ENCODE peak calls at places on chromosomes 11 and 22, in seven cellular contexts. N, C, L, F, Z, J and Y are unnamed samples.

GRCh38 chr11:3073029-3073435 is 15.8 kb upstream of the CARS1 start:
- DNase-seq in F (no peak), Z (no peak), N (no peak), L (no peak), C (no peak), J (no peak), Y (no peak)

GRCh38 chr11:69113646-69114340 is 41.9 kb upstream of the SMIM38 start:
- DNase-seq in N (no peak), J (no peak), F (no peak), Z (no peak), L (no peak), C (no peak), Y (no peak)

GRCh38 chr11:44110231-44110679 is 14.8 kb downstream of the EXT2 start:
- DNase-seq in C (peak), J (peak), N (peak), Z (no peak), L (no peak), F (peak), Y (peak)

GRCh38 chr11:44944181-44944852 is 6.4 kb downstream of the TP53I11 start:
- DNase-seq in F (no peak), N (no peak), J (no peak), Z (no peak), L (no peak), C (no peak), Y (no peak)

GRCh38 chr22:44175676-44176075 is 5.0 kb upstream of the PARVG start:
- DNase-seq in C (no peak), Z (no peak), N (no peak), J (no peak), L (no peak), F (no peak), Y (no peak)

GRCh38 chr11:19511413-19512183 is 201.0 kb upstream of the NAV2 start:
- DNase-seq in L (no peak), F (no peak), N (no peak), Z (no peak), C (no peak), J (no peak), Y (no peak)

GRCh38 chr22:46652081-46652929 is 32.1 kb downstream of the GRAMD4 start:
- DNase-seq in L (peak), N (no peak), C (no peak), J (no peak), F (no peak), Z (no peak), Y (no peak)

GRCh38 chr11:128939591-128939990 is 3.1 kb downstream of the TP53AIP1 start:
- DNase-seq in J (no peak), L (no peak), Z (no peak), C (no peak), N (no peak), F (no peak), Y (no peak)

GRCh38 chr11:45884596-45885185 is 760 bp upstream of the MAPK8IP1 start:
- DNase-seq in J (no peak), F (no peak), C (no peak), N (no peak), L (no peak), Z (no peak), Y (no peak)

GRCh38 chr11:62004473-62004872 is 37.0 kb upstream of the FTH1 start:
- DNase-seq in L (peak), Z (no peak), J (no peak), F (no peak), N (no peak), C (no peak), Y (no peak)

GRCh38 chr11:72114570-72114969 is 2.1 kb upstream of the ANAPC15 start:
- DNase-seq in L (no peak), N (no peak), Z (no peak), J (no peak), C (peak), F (no peak), Y (no peak)

GRCh38 chr11:42857344-42857743 is 454.5 kb upstream of the API5 start:
- DNase-seq in F (no peak), L (no peak), Z (no peak), J (no peak), N (no peak), C (no peak), Y (no peak)

GRCh38 chr11:71429701-71430100 is 18.5 kb downstream of the DHCR7 start:
- DNase-seq in C (no peak), F (no peak), L (no peak), J (no peak), Z (no peak), N (no peak), Y (no peak)

GRCh38 chr11:112786886-112787530 is 174.2 kb upstream of the NCAM1 start:
- DNase-seq in Z (no peak), N (no peak), F (no peak), L (no peak), J (no peak), C (no peak), Y (no peak)